ENCODE peak calls at places on chromosomes 1 and 21, in nine cellular contexts. E is PC-9, Q is gastrocnemius medialis, P is astrocyte, S is right cardiac atrium, R is body of pancreas, C is OCI-LY7, K is K562, A is SJCRH30. B is an unnamed sample.

GRCh38 chr1:16175610-16176553 is 20.0 kb upstream of the EPHA2 start:
- DNase-seq in E (peak), Q (peak), P (peak), S (peak), R (peak), C (no peak), K (peak), A (peak), B (peak)

GRCh38 chr21:31911138-31911907 is 38.5 kb downstream of the HUNK start:
- DNase-seq in E (no peak), Q (no peak), P (peak), S (no peak), R (no peak), C (no peak), K (no peak), A (peak), B (no peak)

GRCh38 chr1:156815851-156816536 is 654 bp downstream of the SH2D2A start:
- DNase-seq in E (no peak), Q (no peak), P (no peak), S (no peak), R (no peak), C (no peak), K (no peak), A (no peak), B (no peak)

GRCh38 chr1:176888471-176889032 is 276.0 kb downstream of the ASTN1 start:
- DNase-seq in E (no peak), Q (no peak), P (no peak), S (no peak), R (no peak), C (no peak), K (no peak), A (no peak), B (no peak)

GRCh38 chr1:56073614-56074356 is 505.6 kb downstream of the PLPP3 start:
- DNase-seq in E (no peak), Q (peak), P (peak), S (peak), R (peak), C (no peak), K (no peak), A (no peak), B (no peak)

GRCh38 chr1:224894915-224895314 is 34.6 kb upstream of the DNAH14 start:
- DNase-seq in E (peak), Q (no peak), P (peak), S (no peak), R (no peak), C (peak), K (peak), A (peak), B (no peak)

GRCh38 chr21:29829514-29830255 is 110.1 kb downstream of the GRIK1 start:
- DNase-seq in E (no peak), Q (no peak), P (peak), S (no peak), R (no peak), C (no peak), K (no peak), A (no peak), B (no peak)

GRCh38 chr1:1199961-1200875 is 6.2 kb downstream of the TNFRSF18 start:
- DNase-seq in E (no peak), Q (no peak), P (no peak), S (peak), R (no peak), C (no peak), K (no peak), A (no peak), B (no peak)

GRCh38 chr1:241857131-241857530 is 9.1 kb downstream of the EXO1 start:
- DNase-seq in E (no peak), Q (no peak), P (no peak), S (no peak), R (no peak), C (no peak), K (no peak), A (no peak), B (no peak)

GRCh38 chr21:45954271-45954670 is 27.3 kb upstream of the COL6A1 start:
- DNase-seq in E (no peak), Q (no peak), P (no peak), S (peak), R (no peak), C (no peak), K (no peak), A (no peak), B (no peak)

GRCh38 chr21:16829532-16829931 is 683.3 kb upstream of the CXADR start:
- DNase-seq in E (no peak), Q (no peak), P (no peak), S (no peak), R (no peak), C (no peak), K (no peak), A (no peak), B (no peak)

GRCh38 chr1:21326861-21327344 is 36.6 kb upstream of the ECE1 start:
- DNase-seq in E (no peak), Q (peak), P (no peak), S (peak), R (peak), C (no peak), K (no peak), A (peak), B (no peak)

GRCh38 chr1:159879977-159880376 is 17.5 kb upstream of the VSIG8 start:
- DNase-seq in E (peak), Q (no peak), P (peak), S (no peak), R (no peak), C (no peak), K (peak), A (no peak), B (no peak)

GRCh38 chr1:184545601-184546000 is 158.8 kb downstream of the C1orf21 start:
- DNase-seq in E (peak), Q (no peak), P (peak), S (no peak), R (no peak), C (no peak), K (no peak), A (no peak), B (no peak)

GRCh38 chr1:64030411-64030810 is 173.0 kb upstream of the UBE2U start:
- DNase-seq in E (no peak), Q (no peak), P (peak), S (no peak), R (no peak), C (no peak), K (no peak), A (no peak), B (no peak)

GRCh38 chr1:84429231-84429630 is 30.9 kb downstream of the DNASE2B start:
- DNase-seq in E (no peak), Q (no peak), P (no peak), S (no peak), R (no peak), C (no peak), K (no peak), A (no peak), B (no peak)

GRCh38 chr21:18334066-18334465 is 69.5 kb downstream of the TMPRSS15 start:
- DNase-seq in E (no peak), Q (no peak), P (no peak), S (no peak), R (no peak), C (no peak), K (no peak), A (no peak), B (no peak)

GRCh38 chr1:11924334-11925195 is 1.7 kb downstream of the KIAA2013 start:
- DNase-seq in E (no peak), Q (no peak), P (no peak), S (no peak), R (no peak), C (peak), K (no peak), A (no peak), B (no peak)

GRCh38 chr1:156245451-156246232 is 2.2 kb downstream of the PAQR6 start:
- DNase-seq in E (no peak), Q (no peak), P (no peak), S (peak), R (peak), C (no peak), K (no peak), A (no peak), B (no peak)

GRCh38 chr1:22494144-22494543 is 42.5 kb downstream of the ZBTB40 start:
- DNase-seq in E (no peak), Q (no peak), P (no peak), S (no peak), R (no peak), C (peak), K (no peak), A (no peak), B (no peak)

GRCh38 chr1:42940851-42941639 is 17.6 kb downstream of the SLC2A1 start:
- DNase-seq in E (peak), Q (no peak), P (peak), S (no peak), R (no peak), C (no peak), K (peak), A (peak), B (no peak)

GRCh38 chr1:85048296-85049064 is at the start of gene MCOLN3:
- DNase-seq in E (peak), Q (peak), P (no peak), S (peak), R (peak), C (no peak), K (peak), A (peak), B (peak)

GRCh38 chr1:20584890-20585289 is 4.0 kb upstream of the CDA start:
- DNase-seq in E (no peak), Q (no peak), P (peak), S (no peak), R (no peak), C (no peak), K (peak), A (no peak), B (no peak)

GRCh38 chr1:9822897-9823692 is 670 bp downstream of the CLSTN1 start:
- DNase-seq in E (no peak), Q (no peak), P (no peak), S (peak), R (no peak), C (peak), K (peak), A (peak), B (no peak)

GRCh38 chr1:25559996-25560395 is 16.6 kb downstream of the LDLRAP1 start:
- DNase-seq in E (no peak), Q (no peak), P (no peak), S (no peak), R (no peak), C (peak), K (no peak), A (no peak), B (no peak)

GRCh38 chr21:46435786-46436227 is 22.9 kb upstream of the DIP2A start:
- DNase-seq in E (no peak), Q (no peak), P (no peak), S (no peak), R (no peak), C (no peak), K (no peak), A (no peak), B (no peak)

GRCh38 chr1:204738506-204738905 is 53.0 kb upstream of the LRRN2 start:
- DNase-seq in E (no peak), Q (no peak), P (no peak), S (no peak), R (no peak), C (no peak), K (no peak), A (no peak), B (no peak)

GRCh38 chr1:30735124-30735523 is 11.7 kb upstream of the MATN1 start:
- DNase-seq in E (no peak), Q (no peak), P (no peak), S (no peak), R (no peak), C (no peak), K (no peak), A (no peak), B (no peak)

GRCh38 chr1:74650561-74650960 is 23.0 kb downstream of the ERICH3 start:
- DNase-seq in E (no peak), Q (no peak), P (peak), S (no peak), R (no peak), C (no peak), K (no peak), A (peak), B (no peak)

GRCh38 chr1:109932232-109932631 is 21.6 kb downstream of the CSF1 start:
- DNase-seq in E (no peak), Q (no peak), P (no peak), S (no peak), R (no peak), C (no peak), K (no peak), A (no peak), B (no peak)

GRCh38 chr1:196891251-196891650 is 3.4 kb downstream of the CFHR4 start:
- DNase-seq in E (no peak), Q (no peak), P (no peak), S (no peak), R (no peak), C (no peak), K (no peak), A (no peak), B (no peak)

GRCh38 chr21:28822882-28823335 is 169.8 kb downstream of the LTN1 start:
- DNase-seq in E (peak), Q (no peak), P (no peak), S (no peak), R (no peak), C (no peak), K (no peak), A (no peak), B (no peak)

GRCh38 chr1:198234511-198235251 is 77.9 kb downstream of the NEK7 start:
- DNase-seq in E (no peak), Q (no peak), P (peak), S (no peak), R (no peak), C (no peak), K (no peak), A (no peak), B (no peak)

GRCh38 chr1:229514578-229515275 is 6.6 kb upstream of the NUP133 start:
- DNase-seq in E (peak), Q (peak), P (peak), S (peak), R (peak), C (peak), K (peak), A (peak), B (no peak)

GRCh38 chr1:54949971-54950360 is 30.5 kb upstream of the TMEM61 start:
- DNase-seq in E (no peak), Q (no peak), P (no peak), S (no peak), R (no peak), C (no peak), K (no peak), A (no peak), B (no peak)

GRCh38 chr1:32765561-32766327 is 51.4 kb downstream of the YARS1 start:
- DNase-seq in E (no peak), Q (no peak), P (no peak), S (peak), R (no peak), C (no peak), K (no peak), A (no peak), B (peak)

GRCh38 chr1:32767156-32767555 is 50.0 kb downstream of the YARS1 start:
- DNase-seq in E (no peak), Q (no peak), P (no peak), S (peak), R (no peak), C (no peak), K (no peak), A (no peak), B (no peak)

GRCh38 chr1:32764826-32765545 is 52.2 kb downstream of the YARS1 start:
- DNase-seq in E (no peak), Q (no peak), P (no peak), S (peak), R (no peak), C (no peak), K (no peak), A (no peak), B (no peak)

GRCh38 chr1:32767641-32768040 is 49.5 kb downstream of the YARS1 start:
- DNase-seq in E (no peak), Q (no peak), P (no peak), S (peak), R (peak), C (no peak), K (no peak), A (no peak), B (no peak)

DNA sequence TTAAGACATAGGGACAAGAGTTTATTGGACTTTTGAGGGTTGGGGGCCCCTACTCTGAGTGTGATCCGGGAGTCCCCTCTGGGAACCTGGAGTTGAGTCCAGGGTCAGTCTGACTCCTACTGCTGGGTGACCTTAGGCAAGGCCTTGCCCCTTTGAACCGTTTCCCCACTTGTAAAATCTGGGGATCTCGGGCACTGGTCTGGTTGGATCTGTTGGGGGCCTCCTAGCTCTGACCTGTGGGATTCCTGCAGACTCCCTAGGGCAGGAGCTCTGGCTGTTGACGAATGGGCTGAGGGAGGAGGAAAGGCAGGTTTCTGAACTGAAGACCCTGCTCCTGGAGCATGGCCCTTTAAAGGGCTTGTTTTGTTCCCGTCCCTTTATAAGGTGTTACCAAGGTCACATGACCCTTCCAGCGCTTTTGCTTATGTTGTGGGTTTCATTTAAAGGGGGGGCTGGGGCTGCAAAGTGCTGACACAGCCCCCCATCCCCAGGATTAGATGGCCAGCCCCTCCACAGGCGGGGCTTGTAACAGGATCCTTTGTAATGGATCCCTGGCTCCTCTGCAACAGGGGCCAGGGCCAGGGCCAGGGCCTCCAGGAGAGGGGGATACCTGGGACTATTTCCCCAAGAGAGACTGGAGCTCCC is 50.7 kb downstream of the YARS1 start:
- DNase-seq in E (no peak), Q (no peak), P (no peak), S (peak), R (no peak), C (no peak), K (no peak), A (no peak), B (no peak)
- H3K4me3 ChIP-seq in E (no peak), Q (no peak), P (no peak), S (no peak), R (no peak), C (no peak), K (no peak), A (no peak), B (no peak)

GRCh38 chr1:68495968-68496679 is 758 bp downstream of the DEPDC1 start:
- DNase-seq in E (peak), Q (no peak), P (no peak), S (no peak), R (no peak), C (peak), K (peak), A (no peak), B (no peak)

GRCh38 chr1:68495532-68495931 is 1.4 kb downstream of the DEPDC1 start:
- DNase-seq in E (peak), Q (no peak), P (no peak), S (no peak), R (no peak), C (no peak), K (peak), A (peak), B (no peak)

GRCh38 chr1:68496680-68497357 is at the start of gene DEPDC1:
- DNase-seq in E (peak), Q (peak), P (peak), S (peak), R (peak), C (peak), K (peak), A (peak), B (peak)

GRCh38 chr1:68493193-68493592 is 3.7 kb downstream of the DEPDC1 start:
- DNase-seq in E (no peak), Q (no peak), P (no peak), S (no peak), R (no peak), C (no peak), K (no peak), A (no peak), B (no peak)

GRCh38 chr1:68497358-68497698 is 446 bp upstream of the DEPDC1 start:
- DNase-seq in E (no peak), Q (no peak), P (no peak), S (no peak), R (no peak), C (no peak), K (no peak), A (no peak), B (no peak)
- H3K27ac ChIP-seq in E (no peak), Q (peak), P (peak), S (no peak), R (no peak), C (no peak), K (peak), A (no peak), B (no peak)

GRCh38 chr1:161198877-161199431 is at the start of gene ADAMTS4:
- DNase-seq in E (no peak), Q (peak), P (peak), S (peak), R (peak), C (no peak), K (peak), A (peak), B (no peak)

GRCh38 chr1:161199506-161200119 is 759 bp upstream of the ADAMTS4 start:
- DNase-seq in E (no peak), Q (no peak), P (no peak), S (no peak), R (no peak), C (no peak), K (no peak), A (no peak), B (no peak)

GRCh38 chr1:161200992-161201827 is 957 bp upstream of the NDUFS2 start:
- DNase-seq in E (no peak), Q (peak), P (no peak), S (peak), R (peak), C (no peak), K (peak), A (peak), B (no peak)

GRCh38 chr1:161201828-161202712 is at the start of gene NDUFS2:
- DNase-seq in E (peak), Q (peak), P (peak), S (peak), R (peak), C (peak), K (peak), A (peak), B (peak)

GRCh38 chr1:161200421-161200991 is 1.7 kb upstream of the ADAMTS4 start:
- DNase-seq in E (no peak), Q (no peak), P (no peak), S (no peak), R (no peak), C (no peak), K (peak), A (no peak), B (no peak)
- H3K4me3 ChIP-seq in E (no peak), Q (no peak), P (no peak), S (no peak), R (no peak), C (no peak), K (no peak), A (no peak), B (no peak)

DNA sequence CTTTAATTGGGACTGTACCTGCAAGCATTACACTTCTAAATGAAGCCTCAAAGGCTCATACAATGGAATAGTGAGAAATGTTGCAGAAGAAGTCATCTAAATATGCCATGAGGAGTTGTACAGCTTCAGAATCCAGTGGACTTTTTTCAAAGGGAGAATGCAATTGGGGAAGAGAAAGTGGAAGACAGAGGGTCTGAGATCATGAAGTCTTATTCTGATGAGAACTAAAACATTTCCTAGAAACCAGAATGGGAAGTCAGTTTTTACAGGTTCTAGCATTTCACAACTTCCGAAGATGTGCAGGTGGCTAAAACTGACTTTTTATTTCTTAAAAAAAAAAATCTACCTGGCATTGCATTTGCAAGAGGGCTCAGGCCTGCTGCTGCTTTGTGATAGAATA is 424.4 kb upstream of the RUNX1 start:
- DNase-seq in E (no peak), Q (no peak), P (no peak), S (no peak), R (no peak), C (no peak), K (no peak), A (no peak), B (no peak)
- H3K27ac ChIP-seq in E (no peak), Q (no peak), P (no peak), S (no peak), R (no peak), C (no peak), K (no peak), A (no peak), B (peak)

B was measured in left lung.